ENCODE peak calls at places on chromosomes 13 and 19, in six cellular contexts. E is fibroblast of lung, F is tibial artery, V is IMR-90, J is breast epithelium, M is heart right ventricle. R is an unnamed sample. For H3K27me3, the result is how much of the 10 kb centered on the place peaks cover.

GRCh38 chr19:29771708-29772415 is 39.9 kb upstream of the CCNE1 start:
- DNase-seq in E (peak), F (no peak), V (peak), J (no peak), M (peak), R (peak)

GRCh38 chr13:51894239-51894638 is 32.5 kb downstream of the CCDC70 start:
- DNase-seq in E (no peak), F (no peak), V (no peak), J (no peak), M (no peak), R (no peak)

GRCh38 chr13:44470623-44471562 is 97.3 kb downstream of the SERP2 start:
- DNase-seq in E (peak), F (no peak), V (peak), J (no peak), M (no peak), R (no peak)

GRCh38 chr19:28609944-28610343 is 603.0 kb downstream of the UQCRFS1 start:
- DNase-seq in E (no peak), F (no peak), V (no peak), J (no peak), M (no peak), R (no peak)

GRCh38 chr19:43738780-43739211 is 16.0 kb downstream of the SMG9 start:
- DNase-seq in E (peak), F (no peak), V (no peak), J (no peak), M (no peak), R (no peak)

GRCh38 chr19:12137541-12137940 is 2.6 kb downstream of the ZNF20 start:
- DNase-seq in E (no peak), F (no peak), V (no peak), J (no peak), M (no peak), R (no peak)

GRCh38 chr19:46069841-46070341 is 29.1 kb upstream of the IGFL4 start:
- DNase-seq in E (peak), F (no peak), V (peak), J (no peak), M (no peak), R (no peak)

GRCh38 chr13:110262944-110263343 is 44.0 kb downstream of the COL4A1 start:
- DNase-seq in E (no peak), F (no peak), V (no peak), J (peak), M (no peak), R (no peak)

GRCh38 chr13:34435338-34435737 is 506.7 kb upstream of the NBEA start:
- DNase-seq in E (peak), F (no peak), V (no peak), J (no peak), M (no peak), R (peak)

GRCh38 chr13:113625965-113626661 is 31.9 kb downstream of the ATP4B start:
- DNase-seq in E (peak), F (no peak), V (peak), J (no peak), M (peak), R (no peak)

GRCh38 chr13:82010780-82011179 is 1669.9 kb upstream of the SPRY2 start:
- DNase-seq in E (peak), F (no peak), V (no peak), J (no peak), M (no peak), R (no peak)

GRCh38 chr13:99119686-99120085 is 81.0 kb upstream of the UBAC2 start:
- DNase-seq in E (no peak), F (no peak), V (no peak), J (no peak), M (no peak), R (no peak)

GRCh38 chr13:99385940-99386339 is 78.7 kb upstream of the GPR183 start:
- DNase-seq in E (no peak), F (no peak), V (no peak), J (no peak), M (no peak), R (no peak)

GRCh38 chr13:113582841-113583631 is 1.5 kb upstream of the TFDP1 start:
- DNase-seq in E (no peak), F (peak), V (no peak), J (no peak), M (no peak), R (peak)

GRCh38 chr13:46278474-46278873 is 66.7 kb downstream of the LRRC63 start:
- DNase-seq in E (no peak), F (no peak), V (no peak), J (no peak), M (no peak), R (no peak)

GRCh38 chr13:43784491-43784890 is 2.3 kb downstream of the ENOX1 start:
- DNase-seq in E (no peak), F (no peak), V (no peak), J (no peak), M (no peak), R (no peak)

GRCh38 chr13:74104661-74105275 is 29.4 kb downstream of the KLF12 start:
- DNase-seq in E (no peak), F (no peak), V (no peak), J (no peak), M (no peak), R (no peak)

GRCh38 chr19:19866599-19867248 is 1.0 kb downstream of the ZNF253 start:
- DNase-seq in E (peak), F (peak), V (no peak), J (no peak), M (no peak), R (peak)

GRCh38 chr19:10891360-10892108 is 20.2 kb downstream of the CARM1 start:
- DNase-seq in E (no peak), F (no peak), V (no peak), J (peak), M (peak), R (no peak)

GRCh38 chr19:54209748-54210494 is 9.3 kb downstream of the RPS9 start:
- DNase-seq in E (peak), F (peak), V (peak), J (peak), M (peak), R (peak)

GRCh38 chr13:60351816-60352215 is 45.2 kb upstream of the TDRD3 start:
- DNase-seq in E (peak), F (no peak), V (no peak), J (no peak), M (no peak), R (no peak)

GRCh38 chr13:95553614-95554385 is 1.3 kb downstream of the CLDN10 start:
- DNase-seq in E (no peak), F (no peak), V (no peak), J (no peak), M (peak), R (no peak)

GRCh38 chr13:97043302-97043701 is 49.0 kb upstream of the OXGR1 start:
- DNase-seq in E (peak), F (no peak), V (no peak), J (no peak), M (no peak), R (no peak)

GRCh38 chr13:50144473-50145160 is 129.4 kb downstream of the KCNRG start:
- DNase-seq in E (no peak), F (no peak), V (no peak), J (no peak), M (no peak), R (no peak)

GRCh38 chr13:94214979-94215378 is 264.5 kb downstream of the DCT start:
- DNase-seq in E (no peak), F (no peak), V (no peak), J (no peak), M (no peak), R (no peak)

GRCh38 chr13:75153834-75154233 is 328.1 kb downstream of the TBC1D4 start:
- DNase-seq in E (peak), F (peak), V (no peak), J (no peak), M (no peak), R (no peak)

GRCh38 chr13:91719033-91719432 is 320.6 kb downstream of the GPC5 start:
- DNase-seq in E (peak), F (no peak), V (peak), J (no peak), M (peak), R (peak)

GRCh38 chr19:19278315-19278714 is 5.2 kb upstream of the TM6SF2 start:
- DNase-seq in E (no peak), F (no peak), V (no peak), J (no peak), M (no peak), R (no peak)

GRCh38 chr13:70622785-70623184 is 514.5 kb upstream of the KLHL1 start:
- DNase-seq in E (no peak), F (no peak), V (no peak), J (no peak), M (no peak), R (no peak)
- TF ChIP-seq CTCF in E (no peak), F (no peak), V (no peak), J (no peak), M (no peak), R (no peak)

GRCh38 chr19:5435642-5436017 is 19.6 kb upstream of the ZNRF4 start:
- DNase-seq in E (no peak), F (no peak), V (no peak), J (no peak), M (no peak), R (no peak)
- H3K27me3 ChIP-seq in E (under half), F (under half), V (under half), J (under half), M (under half), R (under half)

GRCh38 chr19:2337329-2337707 is 8.8 kb downstream of the SPPL2B start:
- DNase-seq in E (peak), F (no peak), V (peak), J (no peak), M (no peak), R (peak)
- TF ChIP-seq CTCF in E (peak), F (no peak), V (peak), J (no peak), M (no peak), R (no peak)

GRCh38 chr13:107067381-107067780 is 499.4 kb upstream of the ARGLU1 start:
- DNase-seq in E (no peak), F (no peak), V (no peak), J (no peak), M (no peak), R (no peak)
- H3K27me3 ChIP-seq in E (under half), F (under half), V (under half), J (under half), M (under half), R (under half)

DNA sequence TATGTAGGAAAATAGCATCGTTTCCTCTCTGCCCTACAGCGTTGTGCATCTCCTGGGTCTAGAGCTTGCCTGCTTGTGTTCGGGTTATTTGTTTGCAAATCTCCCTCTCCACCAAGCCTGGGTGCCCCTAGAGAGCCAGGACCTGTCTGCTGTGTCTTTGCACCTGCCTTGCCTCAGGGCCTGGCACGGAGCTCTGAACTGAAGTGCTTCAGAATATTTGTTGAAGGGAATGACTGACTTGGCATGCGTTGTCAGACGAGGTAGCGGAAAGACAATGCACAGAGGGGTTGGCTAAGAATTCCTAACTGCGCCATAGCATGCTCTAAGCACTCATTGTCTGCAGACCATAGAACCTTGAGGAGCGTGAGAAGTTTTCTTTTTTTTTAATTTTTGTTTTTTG is 263.4 kb downstream of the FGF9 start:
- DNase-seq in E (no peak), F (no peak), V (no peak), J (peak), M (no peak), R (no peak)
- TF ChIP-seq CTCF in E (no peak), F (no peak), V (no peak), J (no peak), M (no peak), R (no peak)

DNA sequence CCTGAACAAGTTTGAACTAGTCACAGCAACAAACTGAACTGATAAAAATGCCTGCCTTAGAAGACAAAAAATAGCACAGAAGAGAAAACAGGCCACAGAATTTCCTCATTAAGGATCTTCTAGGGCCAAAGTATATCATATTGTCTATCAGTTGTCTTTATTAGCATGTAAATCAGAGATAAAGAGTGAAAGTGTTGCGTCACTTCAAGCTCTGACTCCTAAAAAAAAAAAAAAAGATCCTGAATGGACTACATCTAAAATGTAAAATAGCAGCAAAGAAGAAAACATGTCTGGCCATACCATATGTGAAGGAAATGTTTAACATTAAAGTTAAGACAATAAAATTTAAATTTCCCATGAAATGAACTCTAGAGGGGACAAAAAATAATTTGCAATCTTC is 237.5 kb downstream of the PCDH9 start:
- DNase-seq in E (no peak), F (no peak), V (no peak), J (no peak), M (no peak), R (no peak)
- H3K27me3 ChIP-seq in E (under half), F (under half), V (under half), J (under half), M (under half), R (under half)

GRCh38 chr19:41452584-41453275 is 9.8 kb downstream of the ERICH4 start:
- DNase-seq in E (no peak), F (no peak), V (no peak), J (no peak), M (no peak), R (no peak)
- TF ChIP-seq CTCF in E (no peak), F (no peak), V (no peak), J (no peak), M (no peak), R (no peak)

GRCh38 chr19:17451820-17452219 is 3.4 kb upstream of the TMEM221 start:
- DNase-seq in E (no peak), F (no peak), V (no peak), J (no peak), M (no peak), R (no peak)

GRCh38 chr19:17456127-17456526 is 4.6 kb downstream of the NXNL1 start:
- DNase-seq in E (no peak), F (no peak), V (no peak), J (no peak), M (no peak), R (no peak)

GRCh38 chr19:17455308-17455707 is 5.4 kb downstream of the NXNL1 start:
- DNase-seq in E (no peak), F (no peak), V (no peak), J (no peak), M (no peak), R (no peak)

GRCh38 chr19:17455711-17456123 is 5.0 kb downstream of the NXNL1 start:
- DNase-seq in E (no peak), F (no peak), V (no peak), J (no peak), M (no peak), R (peak)

DNA sequence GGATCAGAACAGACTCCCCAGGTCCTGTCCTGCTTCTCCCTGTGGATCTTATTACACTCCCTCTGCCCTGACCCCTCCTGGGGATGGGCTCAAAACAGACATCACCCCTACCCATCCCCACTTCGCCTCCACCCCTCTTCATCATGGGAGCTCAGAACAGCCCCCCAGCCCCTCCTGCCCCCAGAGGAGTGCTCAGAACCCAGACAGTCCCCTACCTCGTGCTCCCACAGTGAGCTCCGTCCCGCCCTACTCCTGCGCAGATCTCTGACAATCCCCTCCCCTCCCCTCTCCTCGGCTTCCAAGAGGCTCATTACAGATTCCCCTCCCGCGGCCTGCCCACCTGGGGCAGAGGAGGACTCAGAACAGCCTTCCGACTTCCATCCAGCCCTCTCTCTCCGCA is 6.1 kb upstream of the TMEM221 start:
- DNase-seq in E (no peak), F (no peak), V (no peak), J (no peak), M (no peak), R (no peak)
- H3K27me3 ChIP-seq in E (under half), F (under half), V (under half), J (under half), M (half or more), R (under half)